ENCODE peak calls at places on chromosomes 3 and 15, in eight cellular contexts. One of them, this sample, is unnamed.

GRCh38 chr15:78317145-78317836 is 17.9 kb upstream of the SKIC8 start:
- DNase-seq in KBM-7: no peak
- DNase-seq in HEK293T: no peak
- DNase-seq in AG08395: no peak
- DNase-seq in GDM1: no peak
- DNase-seq in RWPE1: peak
- DNase-seq in NCI-H2029: no peak
- DNase-seq in stimulated activated CD8-positive, alpha-beta memory T cell treated with anti-CD3 and anti-CD28 coated beads, Interleukin-2, amount 100 ng/mL, for 48 hours: no peak
- DNase-seq in this sample: no peak

GRCh38 chr3:188904670-188905069 is 267.1 kb upstream of the TPRG1 start:
- DNase-seq in AG08395: peak
- DNase-seq in GDM1: no peak
- DNase-seq in RWPE1: no peak
- DNase-seq in HEK293T: no peak
- DNase-seq in KBM-7: no peak
- DNase-seq in stimulated activated CD8-positive, alpha-beta memory T cell treated with anti-CD3 and anti-CD28 coated beads, Interleukin-2, amount 100 ng/mL, for 48 hours: no peak
- DNase-seq in NCI-H2029: no peak
- DNase-seq in this sample: no peak

GRCh38 chr3:71690222-71690821 is 34.9 kb downstream of the EIF4E3 start:
- DNase-seq in stimulated activated CD8-positive, alpha-beta memory T cell treated with anti-CD3 and anti-CD28 coated beads, Interleukin-2, amount 100 ng/mL, for 48 hours: no peak
- DNase-seq in NCI-H2029: no peak
- DNase-seq in KBM-7: no peak
- DNase-seq in AG08395: peak
- DNase-seq in RWPE1: peak
- DNase-seq in HEK293T: no peak
- DNase-seq in GDM1: no peak
- DNase-seq in this sample: no peak

GRCh38 chr3:196962108-196962929 is 6.3 kb downstream of the PIGZ start:
- DNase-seq in KBM-7: no peak
- DNase-seq in RWPE1: no peak
- DNase-seq in AG08395: no peak
- DNase-seq in HEK293T: no peak
- DNase-seq in GDM1: no peak
- DNase-seq in stimulated activated CD8-positive, alpha-beta memory T cell treated with anti-CD3 and anti-CD28 coated beads, Interleukin-2, amount 100 ng/mL, for 48 hours: no peak
- DNase-seq in NCI-H2029: no peak
- DNase-seq in this sample: no peak

GRCh38 chr15:37756407-37756806 is 178.0 kb upstream of the TMCO5A start:
- DNase-seq in AG08395: no peak
- DNase-seq in RWPE1: no peak
- DNase-seq in stimulated activated CD8-positive, alpha-beta memory T cell treated with anti-CD3 and anti-CD28 coated beads, Interleukin-2, amount 100 ng/mL, for 48 hours: no peak
- DNase-seq in GDM1: no peak
- DNase-seq in NCI-H2029: no peak
- DNase-seq in HEK293T: no peak
- DNase-seq in KBM-7: no peak
- DNase-seq in this sample: no peak

GRCh38 chr3:16538505-16538904 is 25.0 kb upstream of the RFTN1 start:
- DNase-seq in stimulated activated CD8-positive, alpha-beta memory T cell treated with anti-CD3 and anti-CD28 coated beads, Interleukin-2, amount 100 ng/mL, for 48 hours: no peak
- DNase-seq in HEK293T: no peak
- DNase-seq in KBM-7: no peak
- DNase-seq in RWPE1: no peak
- DNase-seq in AG08395: no peak
- DNase-seq in NCI-H2029: no peak
- DNase-seq in GDM1: no peak
- DNase-seq in this sample: no peak

GRCh38 chr3:69255928-69256327 is 130.0 kb downstream of the FRMD4B start:
- DNase-seq in KBM-7: no peak
- DNase-seq in HEK293T: no peak
- DNase-seq in NCI-H2029: peak
- DNase-seq in AG08395: no peak
- DNase-seq in RWPE1: no peak
- DNase-seq in GDM1: no peak
- DNase-seq in stimulated activated CD8-positive, alpha-beta memory T cell treated with anti-CD3 and anti-CD28 coated beads, Interleukin-2, amount 100 ng/mL, for 48 hours: no peak
- DNase-seq in this sample: no peak

GRCh38 chr3:124582621-124583437 is 147.4 kb upstream of the UMPS start:
- DNase-seq in KBM-7: peak
- DNase-seq in RWPE1: no peak
- DNase-seq in HEK293T: no peak
- DNase-seq in AG08395: no peak
- DNase-seq in NCI-H2029: no peak
- DNase-seq in stimulated activated CD8-positive, alpha-beta memory T cell treated with anti-CD3 and anti-CD28 coated beads, Interleukin-2, amount 100 ng/mL, for 48 hours: no peak
- DNase-seq in GDM1: peak
- DNase-seq in this sample: no peak

This sample was measured in DMS79.